ENCODE peak calls at places on chromosomes 7 and 10, in four cellular contexts. J is adrenal gland; Y is HCEC 1CT; O is CD4-positive, alpha-beta memory T cell. I is an unnamed sample.

GRCh38 chr10:101624526-101625102 is 36.5 kb downstream of the DPCD start:
- DNase-seq in O (no peak), Y (no peak), J (no peak), I (no peak)

GRCh38 chr10:113788604-113789083 is 37.2 kb downstream of the PLEKHS1 start:
- DNase-seq in Y (peak), J (no peak), O (no peak), I (no peak)

GRCh38 chr10:119567978-119568377 is 25.5 kb upstream of the RGS10 start:
- DNase-seq in O (no peak), Y (no peak), J (no peak), I (no peak)

GRCh38 chr10:22475857-22476600 is 130.7 kb downstream of the SPAG6 start:
- DNase-seq in Y (no peak), O (peak), J (no peak), I (peak)

GRCh38 chr10:70779088-70779487 is 6.1 kb downstream of the TBATA start:
- DNase-seq in Y (no peak), J (no peak), O (no peak), I (no peak)

GRCh38 chr10:62268027-62268398 is 631 bp downstream of the RTKN2 start:
- DNase-seq in J (peak), Y (no peak), O (no peak), I (peak)

GRCh38 chr10:22631646-22632278 is 82.6 kb downstream of the PIP4K2A start:
- DNase-seq in O (no peak), J (no peak), Y (no peak), I (no peak)

GRCh38 chr7:107920048-107920772 is 29.2 kb downstream of the DLD start:
- DNase-seq in Y (no peak), O (no peak), J (no peak), I (no peak)

GRCh38 chr7:99193527-99194214 is 14.2 kb downstream of the KPNA7 start:
- DNase-seq in Y (peak), J (no peak), O (no peak), I (no peak)

I was measured in B cell.